ENCODE peak calls at places on chromosome 1, in four cellular contexts. B is ovary, D is heart left ventricle, X is breast epithelium. J is an unnamed sample.

GRCh38 chr1:212656730-212657129 is 42.9 kb downstream of the BATF3 start:
- DNase-seq in B (no peak), D (no peak), X (no peak), J (no peak)

GRCh38 chr1:223337174-223337869 is 26.7 kb downstream of the SUSD4 start:
- DNase-seq in B (no peak), D (no peak), X (no peak), J (peak)

GRCh38 chr1:26293911-26294463 is 12.4 kb downstream of the UBXN11 start:
- DNase-seq in B (no peak), D (no peak), X (no peak), J (no peak)

GRCh38 chr1:158002022-158002629 is 8.7 kb downstream of the KIRREL1 start:
- DNase-seq in B (no peak), D (no peak), X (no peak), J (no peak)

GRCh38 chr1:147515046-147515869 is 26.0 kb upstream of the BCL9 start:
- DNase-seq in B (no peak), D (no peak), X (no peak), J (no peak)

GRCh38 chr1:158016651-158017335 is 23.3 kb downstream of the KIRREL1 start:
- DNase-seq in B (no peak), D (no peak), X (no peak), J (no peak)

GRCh38 chr1:181984006-181984405 is 77.5 kb downstream of the ZNF648 start:
- DNase-seq in B (no peak), D (no peak), X (no peak), J (no peak)

GRCh38 chr1:202131956-202132821 is 9.5 kb downstream of the GPR37L1 start:
- DNase-seq in B (peak), D (peak), X (peak), J (peak)

GRCh38 chr1:60583696-60584095 is 498.7 kb upstream of the NFIA start:
- DNase-seq in B (no peak), D (no peak), X (no peak), J (no peak)

GRCh38 chr1:230352537-230352936 is 73.6 kb downstream of the PGBD5 start:
- DNase-seq in B (no peak), D (no peak), X (no peak), J (no peak)

GRCh38 chr1:84298688-84299535 is 2.6 kb upstream of the SAMD13 start:
- DNase-seq in B (no peak), D (peak), X (peak), J (peak)

GRCh38 chr1:84299536-84300260 is 1.8 kb upstream of the SAMD13 start:
- DNase-seq in B (no peak), D (no peak), X (no peak), J (no peak)

GRCh38 chr1:84300501-84300900 is 1.0 kb upstream of the SAMD13 start:
- DNase-seq in B (no peak), D (no peak), X (no peak), J (no peak)

GRCh38 chr1:84297546-84298244 is 3.8 kb upstream of the SAMD13 start:
- DNase-seq in B (no peak), D (no peak), X (no peak), J (no peak)

DNA sequence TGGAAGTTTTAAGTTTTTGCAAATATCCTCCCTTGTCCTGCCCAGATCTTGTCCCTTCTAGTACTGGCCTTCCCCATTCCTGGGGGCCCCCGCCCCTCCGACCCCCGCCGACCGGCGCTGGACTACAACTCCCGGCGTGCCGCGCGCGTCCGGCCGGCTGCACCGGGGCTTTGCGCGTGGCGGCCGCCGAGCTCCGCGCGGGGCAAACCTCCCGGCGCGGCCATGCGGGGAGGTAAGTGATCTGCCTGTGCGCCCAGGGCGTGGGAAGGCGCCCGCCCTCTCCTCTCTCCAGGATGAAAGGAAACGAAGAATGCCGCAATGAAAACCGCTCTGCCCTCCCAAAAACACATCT is 3.2 kb upstream of the SAMD13 start:
- DNase-seq in B (peak), D (peak), X (no peak), J (peak)
- TF ChIP-seq POLR2A in B (no peak), D (no peak), X (no peak), J (no peak)

GRCh38 chr1:13513063-13513884 is 529 bp downstream of the LRRC38 start:
- DNase-seq in B (no peak), D (no peak), X (no peak), J (no peak)
- H3K4me3 ChIP-seq in B (no peak), D (peak), X (peak), J (no peak)

GRCh38 chr1:112923956-112924349 is 32.0 kb downstream of the SLC16A1 start:
- DNase-seq in B (no peak), D (no peak), X (no peak), J (no peak)
- TF ChIP-seq CTCF in B (no peak), D (no peak), X (no peak), J (no peak)

GRCh38 chr1:86395771-86396502 is at the start of gene ODF2L:
- DNase-seq in B (peak), D (peak), X (peak), J (peak)
- TF ChIP-seq POLR2A in B (peak), D (no peak), X (peak), J (no peak)

J was measured in lower leg skin.